ENCODE peak calls at places on chromosomes 16 and 17, in six cellular contexts. One of them, this sample, is unnamed.

GRCh38 chr16:73697336-73697735 is 599.3 kb upstream of the PSMD7 start:
- DNase-seq in PC-9: no peak
- DNase-seq in A549: no peak
- DNase-seq in fibroblast of lung: no peak
- DNase-seq in OCI-LY7: no peak
- DNase-seq in trophoblast cell: no peak
- DNase-seq in this sample: no peak

GRCh38 chr16:57977418-57978069 is 6.6 kb upstream of the CNGB1 start:
- DNase-seq in PC-9: no peak
- DNase-seq in A549: peak
- DNase-seq in OCI-LY7: no peak
- DNase-seq in trophoblast cell: no peak
- DNase-seq in fibroblast of lung: no peak
- DNase-seq in this sample: no peak

GRCh38 chr16:87780385-87780989 is 14.7 kb upstream of the KLHDC4 start:
- DNase-seq in fibroblast of lung: peak
- DNase-seq in OCI-LY7: peak
- DNase-seq in PC-9: no peak
- DNase-seq in A549: no peak
- DNase-seq in trophoblast cell: no peak
- DNase-seq in this sample: peak

GRCh38 chr16:82629441-82630027 is 2.8 kb downstream of the CDH13 start:
- DNase-seq in fibroblast of lung: peak
- DNase-seq in PC-9: no peak
- DNase-seq in OCI-LY7: no peak
- DNase-seq in A549: no peak
- DNase-seq in trophoblast cell: no peak
- DNase-seq in this sample: peak

GRCh38 chr16:66324785-66325184 is 41.7 kb upstream of the CDH5 start:
- DNase-seq in trophoblast cell: peak
- DNase-seq in PC-9: peak
- DNase-seq in A549: peak
- DNase-seq in OCI-LY7: peak
- DNase-seq in fibroblast of lung: peak
- DNase-seq in this sample: peak

GRCh38 chr17:42285346-42286050 is 2.8 kb upstream of the STAT5A start:
- DNase-seq in trophoblast cell: no peak
- DNase-seq in fibroblast of lung: no peak
- DNase-seq in A549: no peak
- DNase-seq in OCI-LY7: no peak
- DNase-seq in PC-9: no peak
- DNase-seq in this sample: no peak

GRCh38 chr17:22303096-22303495 is 610.8 kb downstream of the KCNJ18 start:
- DNase-seq in A549: no peak
- DNase-seq in OCI-LY7: no peak
- DNase-seq in trophoblast cell: no peak
- DNase-seq in fibroblast of lung: no peak
- DNase-seq in PC-9: no peak
- DNase-seq in this sample: no peak

GRCh38 chr16:75624921-75625334 is 1.8 kb upstream of the ADAT1 start:
- DNase-seq in OCI-LY7: no peak
- DNase-seq in fibroblast of lung: peak
- DNase-seq in trophoblast cell: no peak
- DNase-seq in PC-9: no peak
- DNase-seq in A549: peak
- DNase-seq in this sample: peak

GRCh38 chr16:23035240-23035639 is 114.0 kb downstream of the USP31 start:
- DNase-seq in trophoblast cell: no peak
- DNase-seq in PC-9: no peak
- DNase-seq in A549: no peak
- DNase-seq in fibroblast of lung: no peak
- DNase-seq in OCI-LY7: no peak
- DNase-seq in this sample: no peak

GRCh38 chr17:20063665-20064648 is 54.8 kb downstream of the SPECC1 start:
- DNase-seq in trophoblast cell: peak
- DNase-seq in A549: peak
- DNase-seq in OCI-LY7: no peak
- DNase-seq in fibroblast of lung: peak
- DNase-seq in PC-9: peak
- DNase-seq in this sample: peak

GRCh38 chr16:70693231-70693671 is 7.4 kb upstream of the MTSS2 start:
- DNase-seq in PC-9: no peak
- DNase-seq in A549: no peak
- DNase-seq in OCI-LY7: no peak
- DNase-seq in trophoblast cell: peak
- DNase-seq in fibroblast of lung: no peak
- DNase-seq in this sample: peak

GRCh38 chr17:21689604-21690003 is 2.7 kb upstream of the KCNJ18 start:
- DNase-seq in PC-9: peak
- DNase-seq in A549: peak
- DNase-seq in fibroblast of lung: peak
- DNase-seq in trophoblast cell: no peak
- DNase-seq in OCI-LY7: no peak
- DNase-seq in this sample: peak

GRCh38 chr17:67442787-67443624 is 65.9 kb downstream of the PITPNC1 start:
- DNase-seq in PC-9: no peak
- DNase-seq in OCI-LY7: no peak
- DNase-seq in A549: no peak
- DNase-seq in fibroblast of lung: peak
- DNase-seq in trophoblast cell: no peak
- DNase-seq in this sample: no peak

GRCh38 chr17:27535178-27535928 is 79.1 kb downstream of the KSR1 start:
- DNase-seq in A549: no peak
- DNase-seq in PC-9: no peak
- DNase-seq in fibroblast of lung: peak
- DNase-seq in trophoblast cell: peak
- DNase-seq in OCI-LY7: no peak
- DNase-seq in this sample: peak

GRCh38 chr17:3935825-3936355 is 19.6 kb upstream of the P2RX1 start:
- DNase-seq in fibroblast of lung: peak
- DNase-seq in OCI-LY7: no peak
- DNase-seq in A549: no peak
- DNase-seq in PC-9: no peak
- DNase-seq in trophoblast cell: peak
- DNase-seq in this sample: peak

GRCh38 chr16:20956319-20956718 is 55.7 kb downstream of the LYRM1 start:
- DNase-seq in PC-9: no peak
- DNase-seq in trophoblast cell: no peak
- DNase-seq in OCI-LY7: no peak
- DNase-seq in A549: no peak
- DNase-seq in fibroblast of lung: peak
- DNase-seq in this sample: peak

GRCh38 chr17:61317779-61318178 is 81.9 kb upstream of the TBX2 start:
- DNase-seq in trophoblast cell: no peak
- DNase-seq in PC-9: no peak
- DNase-seq in A549: no peak
- DNase-seq in OCI-LY7: no peak
- DNase-seq in fibroblast of lung: no peak
- DNase-seq in this sample: no peak

GRCh38 chr16:72905581-72905980 is 142.3 kb downstream of the ZFHX3 start:
- DNase-seq in fibroblast of lung: peak
- DNase-seq in OCI-LY7: no peak
- DNase-seq in PC-9: no peak
- DNase-seq in A549: no peak
- DNase-seq in trophoblast cell: peak
- DNase-seq in this sample: peak

GRCh38 chr17:6574689-6575595 is 18.6 kb upstream of the PITPNM3 start:
- DNase-seq in PC-9: no peak
- DNase-seq in fibroblast of lung: peak
- DNase-seq in OCI-LY7: no peak
- DNase-seq in A549: no peak
- DNase-seq in trophoblast cell: no peak
- DNase-seq in this sample: peak

GRCh38 chr17:62713096-62713870 is 85.8 kb downstream of the MRC2 start:
- DNase-seq in fibroblast of lung: no peak
- DNase-seq in OCI-LY7: no peak
- DNase-seq in trophoblast cell: no peak
- DNase-seq in A549: no peak
- DNase-seq in PC-9: no peak
- DNase-seq in this sample: no peak

GRCh38 chr16:90020838-90021382 is 1.7 kb upstream of the DBNDD1 start:
- DNase-seq in OCI-LY7: peak
- DNase-seq in trophoblast cell: no peak
- DNase-seq in PC-9: no peak
- DNase-seq in A549: no peak
- DNase-seq in fibroblast of lung: peak
- DNase-seq in this sample: peak

GRCh38 chr16:90018297-90019200 is 707 bp downstream of the DBNDD1 start:
- DNase-seq in PC-9: peak
- DNase-seq in trophoblast cell: no peak
- DNase-seq in OCI-LY7: no peak
- DNase-seq in A549: peak
- DNase-seq in fibroblast of lung: no peak
- DNase-seq in this sample: peak

GRCh38 chr16:90019543-90020259 is 445 bp upstream of the DBNDD1 start:
- DNase-seq in OCI-LY7: peak
- DNase-seq in A549: peak
- DNase-seq in PC-9: peak
- DNase-seq in trophoblast cell: no peak
- DNase-seq in fibroblast of lung: peak
- DNase-seq in this sample: peak

GRCh38 chr16:90020260-90020837 is 1.1 kb upstream of the DBNDD1 start:
- DNase-seq in PC-9: no peak
- DNase-seq in A549: no peak
- DNase-seq in OCI-LY7: no peak
- DNase-seq in trophoblast cell: no peak
- DNase-seq in fibroblast of lung: peak
- DNase-seq in this sample: no peak

DNA sequence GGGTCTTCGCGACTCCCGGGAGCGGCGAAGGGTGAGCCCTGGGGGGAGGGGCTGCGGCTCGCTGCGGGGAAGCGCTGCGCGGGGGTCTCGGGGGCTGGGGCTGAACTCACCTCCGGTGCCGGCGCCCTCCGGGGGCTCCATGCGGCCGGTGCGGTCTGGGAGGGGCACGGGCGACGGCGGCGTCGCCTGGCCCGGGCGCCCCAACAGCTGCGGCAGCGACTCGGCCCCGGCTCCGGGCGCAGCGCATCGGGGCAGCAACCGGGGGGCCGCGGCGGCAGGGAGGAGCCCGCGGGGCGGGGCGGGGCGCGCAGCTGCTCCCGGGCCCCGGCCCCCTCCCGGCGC is at the start of gene DBNDD1:
- DNase-seq in trophoblast cell: no peak
- DNase-seq in PC-9: no peak
- DNase-seq in fibroblast of lung: no peak
- DNase-seq in A549: no peak
- DNase-seq in OCI-LY7: no peak
- DNase-seq in this sample: no peak
- H3K4me3 ChIP-seq in trophoblast cell: peak
- H3K4me3 ChIP-seq in PC-9: peak
- H3K4me3 ChIP-seq in fibroblast of lung: peak
- H3K4me3 ChIP-seq in A549: peak
- H3K4me3 ChIP-seq in OCI-LY7: peak
- H3K4me3 ChIP-seq in this sample: peak

DNA sequence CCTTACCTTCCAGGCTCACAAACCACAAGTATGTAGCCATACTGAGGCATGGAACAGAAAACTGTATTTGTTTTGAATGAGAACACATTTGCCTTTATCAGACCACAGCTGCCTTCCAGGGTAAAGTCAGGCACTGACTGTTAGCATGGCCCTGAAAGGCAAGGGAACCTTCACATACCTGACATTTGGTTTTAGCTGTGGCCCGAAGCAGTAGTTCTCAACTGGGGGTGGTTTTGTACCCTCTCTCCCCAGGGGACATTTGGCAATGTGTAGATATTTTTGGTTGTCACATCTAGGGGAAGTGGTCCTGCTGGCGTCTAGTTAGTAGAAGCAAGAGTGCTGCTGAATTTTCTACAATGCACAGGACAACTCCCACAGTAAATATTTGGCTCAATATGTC is 9.2 kb downstream of the HERPUD1 start:
- DNase-seq in fibroblast of lung: no peak
- DNase-seq in PC-9: no peak
- DNase-seq in trophoblast cell: no peak
- DNase-seq in OCI-LY7: no peak
- DNase-seq in A549: no peak
- DNase-seq in this sample: no peak
- H3K4me2 ChIP-seq in fibroblast of lung: no peak
- H3K4me2 ChIP-seq in PC-9: no peak
- H3K4me2 ChIP-seq in trophoblast cell: no peak
- H3K4me2 ChIP-seq in OCI-LY7: peak
- H3K4me2 ChIP-seq in A549: no peak
- H3K4me2 ChIP-seq in this sample: no peak

DNA sequence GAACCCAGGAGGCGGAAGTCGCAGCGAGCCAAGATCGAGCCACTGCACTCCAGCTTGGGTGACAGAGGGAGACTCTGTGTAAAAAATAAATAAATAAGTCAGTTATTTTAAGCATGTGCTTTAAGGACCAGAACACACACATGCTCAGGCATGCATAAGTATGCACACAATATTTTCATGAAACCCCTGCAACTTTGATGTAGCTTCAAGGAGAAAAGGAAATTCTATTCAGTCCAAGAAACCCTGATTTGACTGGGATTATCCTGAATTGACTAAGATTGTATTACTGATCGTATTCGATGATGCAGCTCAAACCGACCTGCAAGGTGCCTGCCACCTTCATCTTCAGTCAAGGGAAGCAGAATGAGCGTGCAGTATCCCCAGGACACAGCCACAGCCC is 841 bp downstream of the TEKT5 start:
- DNase-seq in A549: no peak
- DNase-seq in PC-9: no peak
- DNase-seq in trophoblast cell: no peak
- DNase-seq in OCI-LY7: no peak
- DNase-seq in fibroblast of lung: no peak
- DNase-seq in this sample: no peak
- H3K4me3 ChIP-seq in A549: no peak
- H3K4me3 ChIP-seq in PC-9: no peak
- H3K4me3 ChIP-seq in trophoblast cell: no peak
- H3K4me3 ChIP-seq in OCI-LY7: no peak
- H3K4me3 ChIP-seq in fibroblast of lung: no peak
- H3K4me3 ChIP-seq in this sample: no peak

DNA sequence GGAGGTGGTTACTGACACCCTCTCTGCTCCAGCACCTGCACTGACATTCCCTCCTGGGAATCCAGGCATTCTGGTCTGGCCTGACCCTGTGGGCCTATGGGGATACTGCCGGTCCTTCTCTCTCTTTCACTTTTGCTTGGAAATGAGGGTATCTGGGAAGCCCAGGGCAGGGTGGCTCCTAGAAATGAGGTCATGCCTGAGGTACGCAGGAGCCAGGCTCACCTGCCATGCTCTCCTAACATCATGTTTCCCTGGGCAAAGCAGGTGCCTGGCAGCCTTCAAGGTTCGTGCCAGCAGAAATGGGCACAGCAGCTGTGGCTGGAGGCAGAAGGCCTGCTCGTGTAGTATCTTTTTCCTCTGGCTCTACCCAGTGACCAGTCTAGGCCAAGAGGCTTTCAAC is 3.3 kb downstream of the ITGA3 start:
- DNase-seq in A549: no peak
- DNase-seq in OCI-LY7: no peak
- DNase-seq in PC-9: peak
- DNase-seq in trophoblast cell: peak
- DNase-seq in fibroblast of lung: no peak
- DNase-seq in this sample: no peak
- H3K4me2 ChIP-seq in A549: peak
- H3K4me2 ChIP-seq in OCI-LY7: no peak
- H3K4me2 ChIP-seq in PC-9: peak
- H3K4me2 ChIP-seq in trophoblast cell: no peak
- H3K4me2 ChIP-seq in fibroblast of lung: peak
- H3K4me2 ChIP-seq in this sample: peak

GRCh38 chr17:77449373-77449907 is 308.7 kb downstream of the SEC14L1 start:
- DNase-seq in fibroblast of lung: no peak
- DNase-seq in OCI-LY7: peak
- DNase-seq in PC-9: no peak
- DNase-seq in A549: no peak
- DNase-seq in trophoblast cell: no peak
- DNase-seq in this sample: no peak
- H3K4me3 ChIP-seq in fibroblast of lung: no peak
- H3K4me3 ChIP-seq in OCI-LY7: peak
- H3K4me3 ChIP-seq in PC-9: no peak
- H3K4me3 ChIP-seq in A549: no peak
- H3K4me3 ChIP-seq in trophoblast cell: no peak
- H3K4me3 ChIP-seq in this sample: peak